ENCODE peak calls at places on chromosomes 16 and 17, in ten cellular contexts. One of them, this sample, is unnamed.

GRCh38 chr16:50688867-50689266 is 4.5 kb upstream of the NOD2 start:
- DNase-seq in sigmoid colon: no peak
- DNase-seq in left lung: no peak
- DNase-seq in uterus: no peak
- DNase-seq in fibroblast of mammary gland: no peak
- DNase-seq in CD8-positive, alpha-beta T cell: no peak
- DNase-seq in cardiac fibroblast: no peak
- DNase-seq in transverse colon: no peak
- DNase-seq in fibroblast of the aortic adventitia: no peak
- DNase-seq in mucosa of descending colon: no peak
- DNase-seq in this sample: no peak

GRCh38 chr16:52435573-52435972 is 111.4 kb downstream of the TOX3 start:
- DNase-seq in sigmoid colon: no peak
- DNase-seq in left lung: no peak
- DNase-seq in uterus: no peak
- DNase-seq in fibroblast of mammary gland: no peak
- DNase-seq in CD8-positive, alpha-beta T cell: no peak
- DNase-seq in cardiac fibroblast: no peak
- DNase-seq in transverse colon: no peak
- DNase-seq in fibroblast of the aortic adventitia: no peak
- DNase-seq in mucosa of descending colon: no peak
- DNase-seq in this sample: no peak

GRCh38 chr17:77692571-77693161 is 265.8 kb upstream of the TNRC6C start:
- DNase-seq in sigmoid colon: no peak
- DNase-seq in left lung: no peak
- DNase-seq in uterus: no peak
- DNase-seq in fibroblast of mammary gland: peak; percentile 57
- DNase-seq in CD8-positive, alpha-beta T cell: no peak
- DNase-seq in cardiac fibroblast: peak; percentile 9
- DNase-seq in transverse colon: no peak
- DNase-seq in fibroblast of the aortic adventitia: peak; percentile 25
- DNase-seq in mucosa of descending colon: no peak
- DNase-seq in this sample: no peak

GRCh38 chr17:8791910-8792270 is 7.3 kb downstream of the MFSD6L start:
- DNase-seq in sigmoid colon: no peak
- DNase-seq in left lung: no peak
- DNase-seq in uterus: no peak
- DNase-seq in fibroblast of mammary gland: peak; percentile 90
- DNase-seq in CD8-positive, alpha-beta T cell: no peak
- DNase-seq in cardiac fibroblast: peak; percentile 37
- DNase-seq in transverse colon: no peak
- DNase-seq in fibroblast of the aortic adventitia: peak; percentile 67
- DNase-seq in mucosa of descending colon: no peak
- DNase-seq in this sample: peak; percentile 52

GRCh38 chr16:4200000-4200780 is 41.7 kb downstream of the SRL start:
- DNase-seq in sigmoid colon: peak; percentile 85
- DNase-seq in left lung: peak; percentile 87
- DNase-seq in uterus: peak; percentile 76
- DNase-seq in fibroblast of mammary gland: peak; percentile 60
- DNase-seq in CD8-positive, alpha-beta T cell: no peak
- DNase-seq in cardiac fibroblast: peak; percentile 72
- DNase-seq in transverse colon: peak; percentile 79
- DNase-seq in fibroblast of the aortic adventitia: peak; percentile 65
- DNase-seq in mucosa of descending colon: peak; percentile 85
- DNase-seq in this sample: peak; percentile 68

GRCh38 chr17:27572665-27573064 is 58.3 kb upstream of the LGALS9 start:
- DNase-seq in sigmoid colon: no peak
- DNase-seq in left lung: no peak
- DNase-seq in uterus: no peak
- DNase-seq in fibroblast of mammary gland: no peak
- DNase-seq in CD8-positive, alpha-beta T cell: no peak
- DNase-seq in cardiac fibroblast: no peak
- DNase-seq in transverse colon: no peak
- DNase-seq in fibroblast of the aortic adventitia: peak; percentile 29
- DNase-seq in mucosa of descending colon: no peak
- DNase-seq in this sample: no peak

GRCh38 chr17:81710514-81711308 is 1.4 kb upstream of the SLC25A10 start:
- DNase-seq in sigmoid colon: no peak
- DNase-seq in left lung: peak; percentile 84
- DNase-seq in uterus: no peak
- DNase-seq in fibroblast of mammary gland: peak; percentile 37
- DNase-seq in CD8-positive, alpha-beta T cell: no peak
- DNase-seq in cardiac fibroblast: peak; percentile 41
- DNase-seq in transverse colon: peak; percentile 53
- DNase-seq in fibroblast of the aortic adventitia: no peak
- DNase-seq in mucosa of descending colon: peak; percentile 47
- DNase-seq in this sample: peak; percentile 29

GRCh38 chr17:31657876-31658275 is 201.2 kb downstream of the COPRS start:
- DNase-seq in sigmoid colon: no peak
- DNase-seq in left lung: no peak
- DNase-seq in uterus: no peak
- DNase-seq in fibroblast of mammary gland: no peak
- DNase-seq in CD8-positive, alpha-beta T cell: no peak
- DNase-seq in cardiac fibroblast: no peak
- DNase-seq in transverse colon: no peak
- DNase-seq in fibroblast of the aortic adventitia: no peak
- DNase-seq in mucosa of descending colon: no peak
- DNase-seq in this sample: no peak

GRCh38 chr16:4372578-4373355 is 1.1 kb downstream of the VASN start:
- DNase-seq in sigmoid colon: peak; percentile 87
- DNase-seq in left lung: no peak
- DNase-seq in uterus: peak; percentile 69
- DNase-seq in fibroblast of mammary gland: peak; percentile 89
- DNase-seq in CD8-positive, alpha-beta T cell: no peak
- DNase-seq in cardiac fibroblast: peak; percentile 59
- DNase-seq in transverse colon: no peak
- DNase-seq in fibroblast of the aortic adventitia: no peak
- DNase-seq in mucosa of descending colon: peak; percentile 30
- DNase-seq in this sample: peak; percentile 56

GRCh38 chr16:50555892-50556673 is 7.9 kb downstream of the NKD1 start:
- DNase-seq in sigmoid colon: no peak
- DNase-seq in left lung: no peak
- DNase-seq in uterus: no peak
- DNase-seq in fibroblast of mammary gland: no peak
- DNase-seq in CD8-positive, alpha-beta T cell: no peak
- DNase-seq in cardiac fibroblast: no peak
- DNase-seq in transverse colon: no peak
- DNase-seq in fibroblast of the aortic adventitia: no peak
- DNase-seq in mucosa of descending colon: no peak
- DNase-seq in this sample: no peak

GRCh38 chr16:89323120-89323960 is 105.8 kb downstream of the ZNF778 start:
- DNase-seq in sigmoid colon: peak; percentile 58
- DNase-seq in left lung: peak; percentile 57
- DNase-seq in uterus: no peak
- DNase-seq in fibroblast of mammary gland: peak; percentile 57
- DNase-seq in CD8-positive, alpha-beta T cell: no peak
- DNase-seq in cardiac fibroblast: no peak
- DNase-seq in transverse colon: no peak
- DNase-seq in fibroblast of the aortic adventitia: no peak
- DNase-seq in mucosa of descending colon: no peak
- DNase-seq in this sample: no peak

GRCh38 chr17:29589524-29590260 is at the start of gene GIT1:
- DNase-seq in sigmoid colon: peak; percentile 92
- DNase-seq in left lung: peak; percentile 98
- DNase-seq in uterus: peak; percentile 86
- DNase-seq in fibroblast of mammary gland: peak; percentile 68
- DNase-seq in CD8-positive, alpha-beta T cell: peak; percentile 77
- DNase-seq in cardiac fibroblast: peak; percentile 89
- DNase-seq in transverse colon: peak; percentile 90
- DNase-seq in fibroblast of the aortic adventitia: peak; percentile 71
- DNase-seq in mucosa of descending colon: peak; percentile 90
- DNase-seq in this sample: peak; percentile 81

GRCh38 chr17:16044484-16044883 is 44.9 kb downstream of the TTC19 start:
- DNase-seq in sigmoid colon: no peak
- DNase-seq in left lung: no peak
- DNase-seq in uterus: no peak
- DNase-seq in fibroblast of mammary gland: no peak
- DNase-seq in CD8-positive, alpha-beta T cell: no peak
- DNase-seq in cardiac fibroblast: no peak
- DNase-seq in transverse colon: no peak
- DNase-seq in fibroblast of the aortic adventitia: no peak
- DNase-seq in mucosa of descending colon: no peak
- DNase-seq in this sample: no peak

GRCh38 chr17:77577491-77577890 is 381.0 kb upstream of the TNRC6C start:
- DNase-seq in sigmoid colon: no peak
- DNase-seq in left lung: no peak
- DNase-seq in uterus: no peak
- DNase-seq in fibroblast of mammary gland: no peak
- DNase-seq in CD8-positive, alpha-beta T cell: no peak
- DNase-seq in cardiac fibroblast: no peak
- DNase-seq in transverse colon: no peak
- DNase-seq in fibroblast of the aortic adventitia: no peak
- DNase-seq in mucosa of descending colon: no peak
- DNase-seq in this sample: no peak

GRCh38 chr17:70588003-70588402 is 418.7 kb downstream of the KCNJ2 start:
- DNase-seq in sigmoid colon: no peak
- DNase-seq in left lung: no peak
- DNase-seq in uterus: no peak
- DNase-seq in fibroblast of mammary gland: peak; percentile 1
- DNase-seq in CD8-positive, alpha-beta T cell: no peak
- DNase-seq in cardiac fibroblast: no peak
- DNase-seq in transverse colon: no peak
- DNase-seq in fibroblast of the aortic adventitia: no peak
- DNase-seq in mucosa of descending colon: no peak
- DNase-seq in this sample: no peak

GRCh38 chr17:52156576-52156975 is 1.9 kb downstream of the CA10 start:
- DNase-seq in sigmoid colon: no peak
- DNase-seq in left lung: no peak
- DNase-seq in uterus: no peak
- DNase-seq in fibroblast of mammary gland: no peak
- DNase-seq in CD8-positive, alpha-beta T cell: no peak
- DNase-seq in cardiac fibroblast: no peak
- DNase-seq in transverse colon: no peak
- DNase-seq in fibroblast of the aortic adventitia: no peak
- DNase-seq in mucosa of descending colon: no peak
- DNase-seq in this sample: no peak
- H3K4me3 ChIP-seq in sigmoid colon: no peak overlapping the region
- H3K4me3 ChIP-seq in left lung: no peak overlapping the region
- H3K4me3 ChIP-seq in uterus: no peak overlapping the region
- H3K4me3 ChIP-seq in fibroblast of mammary gland: no peak overlapping the region
- H3K4me3 ChIP-seq in CD8-positive, alpha-beta T cell: no peak overlapping the region
- H3K4me3 ChIP-seq in cardiac fibroblast: no peak overlapping the region
- H3K4me3 ChIP-seq in transverse colon: no peak overlapping the region
- H3K4me3 ChIP-seq in fibroblast of the aortic adventitia: no peak overlapping the region
- H3K4me3 ChIP-seq in mucosa of descending colon: no peak overlapping the region
- H3K4me3 ChIP-seq in this sample: no peak overlapping the region

DNA sequence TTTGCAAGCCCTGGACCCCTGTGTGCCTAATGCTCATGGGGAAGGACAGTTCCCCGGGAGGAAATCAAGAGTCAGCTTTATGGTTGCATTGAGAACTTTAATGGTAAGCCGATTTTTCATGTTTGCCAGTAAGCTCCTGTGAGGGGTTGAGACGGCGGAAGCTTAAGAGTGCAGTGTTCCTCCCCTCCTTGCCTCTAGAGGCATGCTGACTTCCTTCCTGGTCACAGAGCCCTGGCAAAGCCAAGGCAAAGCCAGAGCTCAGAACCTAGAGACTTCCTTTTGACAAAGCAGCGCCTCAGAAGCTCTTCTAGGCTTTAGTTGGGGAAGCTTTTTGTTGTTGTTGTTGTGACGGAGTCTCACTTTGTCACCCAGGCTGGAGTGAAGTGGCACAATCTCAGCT is 2.7 kb upstream of the HEATR9 start:
- DNase-seq in sigmoid colon: no peak
- DNase-seq in left lung: no peak
- DNase-seq in uterus: no peak
- DNase-seq in fibroblast of mammary gland: no peak
- DNase-seq in CD8-positive, alpha-beta T cell: no peak
- DNase-seq in cardiac fibroblast: no peak
- DNase-seq in transverse colon: no peak
- DNase-seq in fibroblast of the aortic adventitia: no peak
- DNase-seq in mucosa of descending colon: no peak
- DNase-seq in this sample: no peak
- TF ChIP-seq CTCF in sigmoid colon: no peak
- TF ChIP-seq CTCF in left lung: no peak
- TF ChIP-seq CTCF in uterus: no peak
- TF ChIP-seq CTCF in fibroblast of mammary gland: no peak
- TF ChIP-seq CTCF in CD8-positive, alpha-beta T cell: no peak
- TF ChIP-seq CTCF in cardiac fibroblast: no peak
- TF ChIP-seq CTCF in transverse colon: no peak
- TF ChIP-seq CTCF in fibroblast of the aortic adventitia: no peak
- TF ChIP-seq CTCF in mucosa of descending colon: no peak
- TF ChIP-seq CTCF in this sample: no peak

DNA sequence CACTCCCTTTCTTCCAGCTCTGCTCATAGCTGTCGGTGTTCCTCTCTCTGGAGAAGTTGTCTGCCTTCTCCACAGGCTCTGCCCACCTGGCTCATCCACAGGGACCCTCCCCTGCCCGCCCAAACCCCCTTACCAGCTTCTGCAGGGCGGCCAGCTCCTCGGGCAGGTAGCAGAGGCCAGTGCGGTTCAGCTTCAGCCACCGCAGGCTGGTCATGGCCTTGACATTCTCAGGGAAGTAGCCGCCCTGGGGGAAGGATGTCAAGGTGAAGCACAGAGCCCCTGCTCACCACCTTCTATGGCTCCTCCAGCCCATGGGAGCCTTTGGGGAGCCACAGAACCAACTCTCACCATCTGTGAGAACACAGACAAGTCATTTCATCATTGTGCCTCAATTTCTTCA is 1.8 kb downstream of the FLII start:
- DNase-seq in sigmoid colon: no peak
- DNase-seq in left lung: no peak
- DNase-seq in uterus: no peak
- DNase-seq in fibroblast of mammary gland: no peak
- DNase-seq in CD8-positive, alpha-beta T cell: no peak
- DNase-seq in cardiac fibroblast: no peak
- DNase-seq in transverse colon: no peak
- DNase-seq in fibroblast of the aortic adventitia: no peak
- DNase-seq in mucosa of descending colon: no peak
- DNase-seq in this sample: no peak
- H3K4me3 ChIP-seq in sigmoid colon: no peak overlapping the region
- H3K4me3 ChIP-seq in left lung: no peak overlapping the region
- H3K4me3 ChIP-seq in uterus: no peak overlapping the region
- H3K4me3 ChIP-seq in fibroblast of mammary gland: no peak overlapping the region
- H3K4me3 ChIP-seq in CD8-positive, alpha-beta T cell: peak overlapping the region; percentile 66
- H3K4me3 ChIP-seq in cardiac fibroblast: no peak overlapping the region
- H3K4me3 ChIP-seq in transverse colon: no peak overlapping the region
- H3K4me3 ChIP-seq in fibroblast of the aortic adventitia: peak overlapping the region; percentile 89
- H3K4me3 ChIP-seq in mucosa of descending colon: no peak overlapping the region
- H3K4me3 ChIP-seq in this sample: peak overlapping the region; percentile 84

DNA sequence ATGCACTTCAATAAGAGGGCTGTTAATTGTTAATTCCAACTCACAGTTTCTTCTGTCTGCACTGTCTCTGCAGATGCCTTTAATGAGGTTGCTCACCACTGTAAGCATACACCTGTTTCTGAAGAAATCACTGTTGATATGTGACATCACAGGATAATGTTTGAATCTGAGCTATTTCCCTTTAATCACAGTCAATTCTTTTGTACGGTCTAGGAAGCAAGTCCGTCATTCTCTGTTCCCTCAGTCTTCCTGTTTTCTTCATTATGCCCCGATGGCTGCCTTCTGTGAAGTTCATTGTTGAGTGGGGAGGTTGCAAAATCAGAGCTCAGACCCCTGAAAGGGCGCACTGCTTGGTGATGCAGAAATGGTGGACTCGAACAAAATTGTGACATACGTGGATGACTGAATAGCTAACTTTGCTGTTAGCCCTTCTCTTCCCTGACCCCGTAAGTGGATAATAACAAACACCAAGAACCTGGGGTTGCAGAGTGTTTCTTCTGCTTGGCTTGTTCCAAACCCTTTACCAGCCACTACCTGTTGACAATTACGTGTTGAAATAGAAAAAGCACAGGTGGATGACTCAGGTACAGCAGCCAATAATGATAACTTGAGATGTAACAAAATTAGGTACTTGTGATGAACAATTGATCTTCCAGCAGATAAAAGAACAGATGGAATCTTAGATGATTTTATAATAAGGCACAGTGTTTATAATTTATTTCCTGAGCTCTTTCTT is 71.9 kb upstream of the AXIN2 start:
- DNase-seq in sigmoid colon: no peak
- DNase-seq in left lung: no peak
- DNase-seq in uterus: no peak
- DNase-seq in fibroblast of mammary gland: no peak
- DNase-seq in CD8-positive, alpha-beta T cell: no peak
- DNase-seq in cardiac fibroblast: no peak
- DNase-seq in transverse colon: no peak
- DNase-seq in fibroblast of the aortic adventitia: no peak
- DNase-seq in mucosa of descending colon: no peak
- DNase-seq in this sample: no peak
- TF ChIP-seq CTCF in sigmoid colon: no peak
- TF ChIP-seq CTCF in left lung: no peak
- TF ChIP-seq CTCF in uterus: no peak
- TF ChIP-seq CTCF in fibroblast of mammary gland: no peak
- TF ChIP-seq CTCF in CD8-positive, alpha-beta T cell: no peak
- TF ChIP-seq CTCF in cardiac fibroblast: no peak
- TF ChIP-seq CTCF in transverse colon: no peak
- TF ChIP-seq CTCF in fibroblast of the aortic adventitia: no peak
- TF ChIP-seq CTCF in mucosa of descending colon: no peak
- TF ChIP-seq CTCF in this sample: no peak

This sample was measured in fibroblast of pulmonary artery.